ENCODE peak calls at places on chromosomes 6 and 20, in four cellular contexts. Q is CD8-positive, alpha-beta T cell; D is left ventricle myocardium inferior; U is mucosa of descending colon. O is an unnamed sample. For H3K36me3, the result is how much of the 10 kb centered on the place peaks cover.

GRCh38 chr6:14876778-14877613 is 368.9 kb upstream of the JARID2 start:
- DNase-seq in Q (peak), D (no peak), U (no peak), O (no peak)

GRCh38 chr6:165325609-165326008 is 16.2 kb upstream of the C6orf118 start:
- DNase-seq in Q (no peak), D (no peak), U (no peak), O (no peak)

GRCh38 chr6:157292202-157292601 is 31.1 kb downstream of the TMEM242 start:
- DNase-seq in Q (no peak), D (no peak), U (no peak), O (no peak)

GRCh38 chr20:7772376-7772775 is 167.9 kb downstream of the HAO1 start:
- DNase-seq in Q (no peak), D (peak), U (no peak), O (no peak)

GRCh38 chr6:79188885-79189505 is 45.5 kb downstream of the HMGN3 start:
- DNase-seq in Q (no peak), D (no peak), U (no peak), O (no peak)

GRCh38 chr20:33791959-33792597 is 19.1 kb upstream of the CHMP4B start:
- DNase-seq in Q (peak), D (no peak), U (peak), O (peak)

GRCh38 chr6:7114744-7115451 is 7.1 kb downstream of the RREB1 start:
- DNase-seq in Q (no peak), D (no peak), U (no peak), O (no peak)

GRCh38 chr6:7016238-7016637 is 91.5 kb upstream of the RREB1 start:
- DNase-seq in Q (no peak), D (no peak), U (no peak), O (no peak)

GRCh38 chr6:34317882-34318491 is 69.2 kb upstream of the SMIM29 start:
- DNase-seq in Q (no peak), D (no peak), U (no peak), O (no peak)

GRCh38 chr6:134984821-134985220 is 34.9 kb upstream of the ALDH8A1 start:
- DNase-seq in Q (no peak), D (no peak), U (no peak), O (no peak)

GRCh38 chr6:64889144-64889543 is 817.9 kb downstream of the EYS start:
- DNase-seq in Q (no peak), D (no peak), U (no peak), O (no peak)

GRCh38 chr20:61959301-61959700 is 106.4 kb downstream of the TAF4 start:
- DNase-seq in Q (no peak), D (no peak), U (peak), O (peak)

GRCh38 chr6:33599413-33599911 is 19.4 kb upstream of the BAK1 start:
- DNase-seq in Q (no peak), D (no peak), U (peak), O (no peak)

GRCh38 chr6:112030206-112030932 is 23.5 kb upstream of the CCN6 start:
- DNase-seq in Q (no peak), D (no peak), U (peak), O (no peak)

GRCh38 chr6:139839506-139840156 is 465.2 kb upstream of the CITED2 start:
- DNase-seq in Q (no peak), D (no peak), U (no peak), O (peak)

GRCh38 chr6:132369526-132369925 is 31.7 kb downstream of the MOXD1 start:
- DNase-seq in Q (no peak), D (no peak), U (no peak), O (no peak)

GRCh38 chr6:91486200-91486599 is 899.3 kb upstream of the MAP3K7 start:
- DNase-seq in Q (no peak), D (no peak), U (no peak), O (no peak)

GRCh38 chr6:74343804-74344203 is 647.8 kb downstream of the CD109 start:
- DNase-seq in Q (no peak), D (no peak), U (no peak), O (no peak)
- TF ChIP-seq CTCF in Q (no peak), D (no peak), U (no peak), O (peak)

DNA sequence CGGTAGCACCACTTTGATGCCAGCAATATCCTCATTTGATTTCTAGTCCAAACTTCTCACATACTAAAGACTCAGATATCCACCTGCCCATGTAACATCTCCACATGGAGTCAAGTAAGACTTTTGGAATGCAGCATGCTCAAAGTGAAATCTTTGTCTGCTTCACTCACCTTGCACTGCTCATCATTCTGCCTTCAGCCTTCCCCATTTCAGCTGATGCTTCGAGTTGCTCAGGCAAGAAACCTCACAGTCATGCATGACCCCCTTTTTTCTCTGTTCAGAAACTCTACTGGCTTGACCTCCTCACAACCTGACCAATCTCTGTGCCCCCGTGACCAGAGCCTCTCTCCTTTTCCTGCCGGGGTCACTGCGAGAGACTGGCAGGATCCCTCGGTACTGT is 41.0 kb upstream of the KIF25 start:
- DNase-seq in Q (no peak), D (no peak), U (no peak), O (no peak)
- H3K36me3 ChIP-seq in Q (under half), D (under half), U (under half), O (under half)

GRCh38 chr6:44224154-44224977 is 971 bp downstream of the SLC29A1 start:
- DNase-seq in Q (no peak), D (no peak), U (no peak), O (no peak)

GRCh38 chr6:44226368-44227137 is 3.2 kb downstream of the SLC29A1 start:
- DNase-seq in Q (no peak), D (peak), U (no peak), O (no peak)

GRCh38 chr6:44223471-44224153 is at the start of gene SLC29A1:
- DNase-seq in Q (peak), D (peak), U (peak), O (peak)

GRCh38 chr6:44225579-44226325 is 2.4 kb downstream of the SLC29A1 start:
- DNase-seq in Q (no peak), D (no peak), U (no peak), O (no peak)

GRCh38 chr6:44224978-44225330 is 1.6 kb downstream of the SLC29A1 start:
- DNase-seq in Q (no peak), D (no peak), U (no peak), O (no peak)
- H3K4me3 ChIP-seq in Q (no peak), D (peak), U (no peak), O (no peak)

GRCh38 chr20:21129861-21130260 is 4.0 kb downstream of the KIZ start:
- DNase-seq in Q (no peak), D (no peak), U (no peak), O (no peak)

GRCh38 chr20:21124190-21124589 is 1.7 kb upstream of the KIZ start:
- DNase-seq in Q (no peak), D (no peak), U (no peak), O (no peak)

GRCh38 chr20:21125849-21126840 is at the start of gene KIZ:
- DNase-seq in Q (peak), D (peak), U (peak), O (peak)

GRCh38 chr20:21127201-21127981 is 1.5 kb downstream of the KIZ start:
- DNase-seq in Q (no peak), D (no peak), U (no peak), O (no peak)

DNA sequence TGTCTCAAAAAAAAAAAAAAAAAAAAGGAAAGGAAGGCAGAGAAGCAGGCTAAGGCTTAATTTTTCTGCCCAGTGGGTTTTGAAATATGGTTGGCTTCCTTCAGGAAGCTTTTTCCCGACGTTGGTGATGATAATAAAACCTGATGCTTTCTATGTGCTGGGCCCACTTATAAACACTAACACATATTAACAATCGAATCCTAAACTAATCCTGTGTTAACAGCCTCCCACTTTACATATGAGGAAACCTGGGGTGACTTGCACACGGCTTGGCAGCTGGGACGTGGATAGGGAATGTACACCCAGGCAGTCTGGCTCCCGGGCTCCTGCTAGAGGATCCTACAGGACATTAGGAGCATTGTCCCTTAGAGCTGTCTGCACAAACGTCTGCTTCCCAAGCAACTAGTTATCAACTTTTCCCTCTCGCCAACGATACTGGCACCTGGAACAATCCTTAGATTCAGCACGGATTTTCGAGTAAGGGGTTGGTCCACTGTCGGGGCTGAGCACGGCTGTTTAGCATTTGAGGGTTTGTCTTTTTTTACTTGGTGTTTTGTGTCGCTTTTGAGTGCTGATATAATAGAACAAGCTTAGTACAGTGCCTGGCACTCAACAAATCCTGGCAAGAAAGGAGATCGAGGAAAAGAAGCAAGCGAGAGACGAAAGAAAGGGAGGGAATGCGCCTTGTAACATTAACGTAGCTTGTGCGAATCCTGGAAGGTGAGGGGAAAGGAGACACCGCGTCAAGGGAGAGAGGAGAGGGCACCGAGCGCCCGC is 622 bp upstream of the KIZ start:
- DNase-seq in Q (no peak), D (no peak), U (peak), O (no peak)
- TF ChIP-seq CTCF in Q (no peak), D (peak), U (no peak), O (peak)

GRCh38 chr20:50931306-50932015 is at the start of gene ADNP:
- DNase-seq in Q (peak), D (peak), U (peak), O (peak)
- H3K36me3 ChIP-seq in Q (under half), D (under half), U (under half), O (under half)

GRCh38 chr20:25059487-25059820 is 1.5 kb upstream of the ACSS1 start:
- DNase-seq in Q (no peak), D (no peak), U (no peak), O (no peak)
- H3K4me3 ChIP-seq in Q (no peak), D (no peak), U (no peak), O (peak)